ENCODE peak calls at places on chromosomes 4 and X, in eight cellular contexts. H is left lung; P is body of pancreas; Y is left ventricle myocardium inferior; F is dorsolateral prefrontal cortex; X is astrocyte; K is uterus; M is CD4-positive, alpha-beta T cell. O is an unnamed sample.

GRCh38 chr4:121192500-121192899 is 28.4 kb upstream of the TNIP3 start:
- DNase-seq in H (no peak), P (no peak), Y (no peak), F (no peak), X (no peak), K (no peak), M (no peak), O (no peak)

GRCh38 chrX:31287861-31288260 is 216.0 kb upstream of the FTHL17 start:
- DNase-seq in H (no peak), P (no peak), Y (no peak), F (no peak), X (no peak), K (no peak), M (no peak), O (no peak)

GRCh38 chrX:485368-485767 is 98.7 kb upstream of the PPP2R3B start:
- DNase-seq in H (no peak), P (no peak), Y (no peak), F (no peak), X (no peak), K (no peak), M (no peak), O (no peak)

GRCh38 chrX:153492153-153492454 is 2.7 kb upstream of the BGN start:
- DNase-seq in H (no peak), P (no peak), Y (no peak), F (no peak), X (no peak), K (no peak), M (no peak), O (no peak)

GRCh38 chrX:136146614-136147319 is 566 bp upstream of the FHL1 start:
- DNase-seq in H (peak), P (no peak), Y (peak), F (peak), X (no peak), K (no peak), M (no peak), O (no peak)

GRCh38 chr4:1608196-1608820 is 75.8 kb downstream of the FAM53A start:
- DNase-seq in H (peak), P (no peak), Y (peak), F (peak), X (no peak), K (no peak), M (no peak), O (peak)

GRCh38 chrX:1137531-1137930 is 74.9 kb downstream of the CRLF2 start:
- DNase-seq in H (no peak), P (no peak), Y (no peak), F (no peak), X (no peak), K (no peak), M (no peak), O (no peak)

GRCh38 chr4:147596976-147597375 is 20.2 kb upstream of the TMEM184C start:
- DNase-seq in H (no peak), P (peak), Y (no peak), F (no peak), X (peak), K (no peak), M (no peak), O (no peak)

GRCh38 chrX:44265559-44265958 is 77.9 kb downstream of the EFHC2 start:
- DNase-seq in H (no peak), P (no peak), Y (no peak), F (no peak), X (no peak), K (no peak), M (no peak), O (no peak)

GRCh38 chr4:100081511-100081910 is 108.8 kb downstream of the DDIT4L start:
- DNase-seq in H (no peak), P (no peak), Y (no peak), F (no peak), X (no peak), K (no peak), M (no peak), O (no peak)

GRCh38 chrX:122440832-122441231 is 743.2 kb upstream of the GRIA3 start:
- DNase-seq in H (no peak), P (no peak), Y (no peak), F (no peak), X (no peak), K (no peak), M (no peak), O (no peak)

GRCh38 chrX:23052324-23052723 is 52.6 kb downstream of the DDX53 start:
- DNase-seq in H (no peak), P (no peak), Y (no peak), F (no peak), X (no peak), K (no peak), M (no peak), O (no peak)

GRCh38 chr4:154559141-154559841 is 3.5 kb upstream of the FGB start:
- DNase-seq in H (no peak), P (no peak), Y (no peak), F (no peak), X (peak), K (no peak), M (no peak), O (no peak)

GRCh38 chrX:130836447-130836846 is 66.6 kb downstream of the ENOX2 start:
- DNase-seq in H (no peak), P (no peak), Y (no peak), F (no peak), X (peak), K (no peak), M (no peak), O (no peak)

GRCh38 chr4:127967141-127967775 is 2.1 kb downstream of the ABHD18 start:
- DNase-seq in H (no peak), P (no peak), Y (no peak), F (no peak), X (no peak), K (no peak), M (no peak), O (no peak)

GRCh38 chrX:147848543-147849448 is 62.9 kb upstream of the FMR1 start:
- DNase-seq in H (no peak), P (no peak), Y (no peak), F (no peak), X (no peak), K (no peak), M (no peak), O (no peak)

GRCh38 chrX:20266810-20267598 is at the start of gene RPS6KA3:
- DNase-seq in H (peak), P (peak), Y (peak), F (peak), X (peak), K (peak), M (peak), O (peak)

GRCh38 chr4:74931386-74931785 is 1.5 kb upstream of the PARM1 start:
- DNase-seq in H (no peak), P (no peak), Y (no peak), F (no peak), X (no peak), K (no peak), M (no peak), O (no peak)

GRCh38 chr4:113757486-113757885 is 4.1 kb downstream of the CAMK2D start:
- DNase-seq in H (no peak), P (no peak), Y (no peak), F (no peak), X (no peak), K (no peak), M (no peak), O (no peak)

GRCh38 chr4:155666701-155667537 is at the start of gene GUCY1A1:
- DNase-seq in H (peak), P (peak), Y (peak), F (peak), X (peak), K (peak), M (no peak), O (peak)

GRCh38 chr4:113639311-113639710 is 122.2 kb downstream of the CAMK2D start:
- DNase-seq in H (no peak), P (no peak), Y (no peak), F (no peak), X (no peak), K (no peak), M (no peak), O (no peak)

GRCh38 chrX:40845331-40845911 is 110.1 kb upstream of the MED14 start:
- DNase-seq in H (no peak), P (no peak), Y (peak), F (no peak), X (peak), K (peak), M (no peak), O (no peak)

GRCh38 chr4:54553001-54553400 is 104.8 kb upstream of the KIT start:
- DNase-seq in H (no peak), P (no peak), Y (no peak), F (no peak), X (peak), K (no peak), M (no peak), O (no peak)

GRCh38 chrX:134173541-134174272 is 63.3 kb upstream of the CCDC160 start:
- DNase-seq in H (no peak), P (no peak), Y (no peak), F (no peak), X (no peak), K (no peak), M (no peak), O (no peak)

GRCh38 chrX:18683027-18683426 is 11.1 kb upstream of the RS1 start:
- DNase-seq in H (no peak), P (no peak), Y (no peak), F (no peak), X (no peak), K (no peak), M (no peak), O (no peak)

GRCh38 chr4:22315643-22316042 is 200.2 kb downstream of the ADGRA3 start:
- DNase-seq in H (no peak), P (no peak), Y (no peak), F (no peak), X (peak), K (no peak), M (no peak), O (no peak)

GRCh38 chr4:34043131-34043530 is 2201.2 kb downstream of the ARAP2 start:
- DNase-seq in H (no peak), P (no peak), Y (no peak), F (no peak), X (no peak), K (no peak), M (no peak), O (no peak)

GRCh38 chr4:108135549-108136209 is 33.1 kb downstream of the LEF1 start:
- DNase-seq in H (no peak), P (no peak), Y (no peak), F (no peak), X (no peak), K (no peak), M (no peak), O (no peak)

GRCh38 chr4:48914311-48914710 is 7.7 kb upstream of the OCIAD2 start:
- DNase-seq in H (no peak), P (no peak), Y (no peak), F (no peak), X (peak), K (no peak), M (no peak), O (no peak)

DNA sequence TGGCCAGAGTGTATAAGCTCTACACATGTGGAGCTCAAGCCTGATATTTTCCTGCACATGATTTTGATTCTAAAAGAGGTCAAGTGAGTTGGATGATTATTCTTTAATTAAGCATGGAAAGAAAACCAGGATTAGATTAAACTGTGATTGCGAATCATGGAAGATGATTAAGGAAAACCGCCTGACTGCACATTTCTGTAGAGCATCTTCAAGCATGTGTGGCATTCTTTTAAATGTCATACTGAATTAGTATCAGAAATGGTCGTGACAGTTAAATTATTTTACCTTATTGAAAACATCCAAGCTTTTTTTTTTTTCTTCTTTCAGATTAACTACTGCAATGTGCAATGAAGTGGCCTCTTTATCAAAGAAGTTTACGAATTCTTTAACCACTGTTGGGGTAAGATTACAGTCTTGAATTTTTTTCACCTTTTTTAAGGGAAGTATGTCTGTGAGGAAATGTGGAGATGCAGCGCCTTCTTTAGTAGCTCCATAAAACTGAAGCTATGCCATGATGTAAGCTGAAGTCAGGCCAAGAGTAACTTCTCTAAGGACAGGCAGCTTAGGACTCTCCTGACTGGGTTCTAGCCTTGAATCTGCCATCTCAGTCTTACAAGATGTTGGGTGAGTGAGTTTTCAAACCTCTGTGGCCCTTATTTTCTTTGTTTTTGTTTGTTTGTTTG is 67.9 kb downstream of the FAM114A1 start:
- DNase-seq in H (no peak), P (no peak), Y (no peak), F (no peak), X (no peak), K (no peak), M (no peak), O (no peak)
- H3K27ac ChIP-seq in H (no peak), P (no peak), Y (no peak), F (no peak), X (no peak), K (no peak), M (no peak), O (no peak)

DNA sequence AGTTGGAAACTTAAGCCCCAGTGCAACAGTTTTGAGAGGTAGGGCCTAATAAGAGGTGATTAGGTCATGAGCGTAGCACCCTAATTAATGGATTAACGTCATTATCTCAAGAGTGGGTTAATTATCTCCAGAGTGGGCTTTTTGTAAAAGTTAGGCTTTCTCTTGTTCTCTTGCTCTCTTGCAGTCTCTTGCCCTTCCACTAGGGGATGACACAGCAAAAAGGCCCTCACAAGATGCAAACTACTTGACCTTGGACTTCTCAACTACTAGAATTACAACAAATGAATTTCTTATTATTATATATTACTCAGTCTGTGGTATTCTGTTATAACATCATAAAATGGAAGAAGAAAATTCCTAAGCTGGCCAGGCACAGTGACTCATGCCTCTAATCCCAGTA is 22.1 kb upstream of the NDST3 start:
- DNase-seq in H (no peak), P (no peak), Y (no peak), F (no peak), X (no peak), K (no peak), M (no peak), O (no peak)
- TF ChIP-seq CTCF in H (no peak), P (no peak), Y (no peak), F (no peak), X (peak), K (no peak), M (no peak), O (no peak)

GRCh38 chrX:38212246-38212645 is 8.4 kb downstream of the SRPX start:
- DNase-seq in H (no peak), P (no peak), Y (no peak), F (no peak), X (peak), K (no peak), M (no peak), O (no peak)

GRCh38 chrX:38220024-38220935 is at the start of gene SRPX:
- DNase-seq in H (peak), P (peak), Y (peak), F (peak), X (peak), K (peak), M (no peak), O (peak)

GRCh38 chrX:38216642-38217041 is 4.0 kb downstream of the SRPX start:
- DNase-seq in H (no peak), P (no peak), Y (no peak), F (no peak), X (peak), K (no peak), M (no peak), O (no peak)

GRCh38 chrX:38214551-38214950 is 6.1 kb downstream of the SRPX start:
- DNase-seq in H (no peak), P (no peak), Y (no peak), F (no peak), X (peak), K (no peak), M (no peak), O (no peak)

DNA sequence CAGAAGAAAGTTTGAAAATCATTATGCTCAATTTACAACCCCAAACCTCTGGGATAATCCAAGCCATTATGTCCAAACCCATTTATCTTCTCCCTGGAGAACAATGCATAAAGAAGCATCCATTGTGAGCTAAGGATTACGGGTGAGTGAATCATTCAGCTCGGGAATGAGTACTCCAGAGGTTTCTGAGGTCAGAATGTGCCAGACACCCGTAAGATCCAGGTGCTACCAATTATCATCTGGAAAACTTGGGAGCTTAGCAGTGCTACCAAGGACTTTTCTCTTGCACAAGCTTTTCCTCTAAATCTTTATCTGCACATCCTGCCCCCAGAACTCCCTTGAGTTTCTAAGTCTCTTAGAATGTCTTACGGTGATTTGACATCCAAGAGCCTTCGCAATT is 5.5 kb downstream of the SRPX start:
- DNase-seq in H (no peak), P (no peak), Y (no peak), F (no peak), X (peak), K (peak), M (no peak), O (no peak)
- H3K27ac ChIP-seq in H (no peak), P (no peak), Y (peak), F (no peak), X (peak), K (no peak), M (no peak), O (no peak)

DNA sequence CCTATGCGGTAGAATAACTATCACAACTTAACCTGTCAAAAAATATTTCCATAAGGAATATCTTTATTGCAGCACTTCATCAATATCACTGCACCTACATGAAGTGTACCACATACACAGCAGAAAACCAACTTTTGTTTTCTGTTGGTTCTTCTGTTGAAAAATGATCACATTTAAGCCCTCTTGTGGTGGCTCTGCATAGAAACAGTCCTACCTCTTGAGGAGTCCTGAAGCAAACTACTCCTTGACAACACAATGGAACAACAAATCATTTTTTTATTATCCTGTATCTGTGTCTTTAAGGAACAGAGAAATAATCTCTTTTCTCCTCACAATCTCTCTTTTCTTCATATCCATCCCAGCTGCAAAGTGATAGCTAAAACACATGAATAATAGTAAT is 39.8 kb upstream of the ATOH1 start:
- DNase-seq in H (no peak), P (no peak), Y (no peak), F (no peak), X (no peak), K (no peak), M (no peak), O (no peak)
- TF ChIP-seq CTCF in H (peak), P (no peak), Y (peak), F (peak), X (peak), K (no peak), M (no peak), O (no peak)

GRCh38 chr4:20109395-20109794 is 142.3 kb upstream of the SLIT2 start:
- DNase-seq in H (no peak), P (no peak), Y (no peak), F (no peak), X (no peak), K (no peak), M (no peak), O (no peak)
- H3K27ac ChIP-seq in H (no peak), P (no peak), Y (no peak), F (no peak), X (no peak), K (no peak), M (no peak), O (no peak)

DNA sequence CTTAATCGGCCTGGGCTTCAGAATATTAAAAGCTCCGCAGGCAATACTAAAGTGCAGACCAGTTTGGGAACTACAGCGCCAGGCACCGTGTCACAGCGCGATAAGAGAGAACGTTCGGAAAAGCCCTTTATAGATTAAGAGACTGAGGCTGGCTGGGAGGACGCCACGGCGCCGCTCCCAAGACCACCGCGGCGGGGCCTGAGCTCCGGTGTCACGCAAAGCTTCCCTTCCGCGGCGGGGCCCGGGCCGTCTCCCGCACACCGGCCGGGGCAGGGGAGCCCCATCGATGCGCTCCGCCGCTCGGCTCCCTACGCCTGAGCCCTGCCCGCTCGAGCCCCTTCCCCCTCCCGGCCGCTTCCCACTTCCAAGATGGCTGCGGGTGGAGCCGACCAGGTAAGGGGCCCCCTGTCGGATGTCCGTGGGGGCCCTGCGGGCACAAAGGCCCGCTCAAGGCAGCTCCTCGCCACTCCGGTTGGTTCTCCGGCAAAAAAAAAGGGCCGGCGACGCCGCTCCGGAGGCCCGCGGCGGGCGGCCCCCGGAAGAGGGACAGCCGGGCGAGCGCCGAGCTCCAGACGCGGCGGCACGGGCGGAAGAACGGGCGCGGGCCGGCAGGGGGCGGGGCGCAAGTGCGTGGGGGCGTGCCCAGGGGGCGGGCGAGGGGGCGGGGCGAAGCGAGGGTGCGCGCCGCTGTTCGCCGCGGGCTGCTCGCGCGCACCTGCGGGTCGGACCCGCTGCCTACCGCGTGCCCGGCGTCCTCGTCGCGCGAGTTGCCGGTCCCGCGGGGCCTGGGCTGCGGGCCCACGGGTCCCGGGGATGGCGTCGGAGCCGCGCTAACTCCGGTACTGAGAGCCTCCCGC is at the start of gene TBC1D14:
- DNase-seq in H (peak), P (peak), Y (peak), F (peak), X (peak), K (peak), M (peak), O (peak)
- TF ChIP-seq CTCF in H (peak), P (no peak), Y (peak), F (peak), X (no peak), K (no peak), M (no peak), O (peak)

GRCh38 chr4:5863461-5864113 is 29.3 kb downstream of the CRMP1 start:
- DNase-seq in H (no peak), P (no peak), Y (no peak), F (peak), X (peak), K (no peak), M (no peak), O (no peak)

GRCh38 chr4:5870220-5870619 is 22.7 kb downstream of the CRMP1 start:
- DNase-seq in H (no peak), P (no peak), Y (no peak), F (no peak), X (no peak), K (no peak), M (no peak), O (no peak)

GRCh38 chr4:5870701-5871100 is 22.2 kb downstream of the CRMP1 start:
- DNase-seq in H (no peak), P (no peak), Y (no peak), F (no peak), X (no peak), K (no peak), M (no peak), O (no peak)

GRCh38 chr4:5866841-5867782 is 25.8 kb downstream of the CRMP1 start:
- DNase-seq in H (no peak), P (no peak), Y (no peak), F (no peak), X (no peak), K (no peak), M (no peak), O (no peak)

GRCh38 chr4:5865896-5866599 is 26.8 kb downstream of the CRMP1 start:
- DNase-seq in H (no peak), P (no peak), Y (no peak), F (no peak), X (peak), K (no peak), M (no peak), O (no peak)
- H3K27ac ChIP-seq in H (no peak), P (no peak), Y (no peak), F (no peak), X (no peak), K (no peak), M (no peak), O (no peak)

GRCh38 chrX:71859637-71860036 is 51.0 kb upstream of the NHSL2 start:
- DNase-seq in H (no peak), P (peak), Y (no peak), F (no peak), X (peak), K (no peak), M (peak), O (no peak)
- TF ChIP-seq CTCF in H (peak), P (peak), Y (peak), F (peak), X (peak), K (peak), M (peak), O (peak)

O was measured in lower lobe of right lung.